ENCODE peak calls at places on chromosomes 1 and 21, in ten cellular contexts. M, W, R, J, H, A, U, G, Y and Z are unnamed samples.

GRCh38 chr21:42653492-42654061 is at the start of gene PDE9A:
- DNase-seq in A (no peak), M (peak; percentile 11), W (no peak), R (no peak), U (peak; percentile 35), H (peak; percentile 88), J (no peak), G (no peak), Y (peak; percentile 33), Z (peak; percentile 21)

GRCh38 chr1:102628008-102628736 is 480.1 kb downstream of the COL11A1 start:
- DNase-seq in A (no peak), M (peak; percentile 40), Y (no peak), W (no peak), G (no peak), U (no peak), H (peak; percentile 20), J (peak; percentile 4), R (no peak), Z (peak; percentile 6)

GRCh38 chr1:65958561-65959350 is 166.1 kb downstream of the PDE4B start:
- DNase-seq in A (no peak), J (peak; percentile 32), M (peak; percentile 65), W (peak; percentile 59), H (peak; percentile 59), Y (no peak), U (peak; percentile 45), G (peak; percentile 19), R (no peak), Z (peak; percentile 6)

GRCh38 chr1:65265296-65266271 is 43.8 kb upstream of the DNAJC6 start:
- DNase-seq in J (peak; percentile 41), W (peak; percentile 81), Y (no peak), H (peak; percentile 74), G (no peak), U (peak; percentile 83), R (no peak), M (peak; percentile 75), A (peak; percentile 56), Z (no peak)

GRCh38 chr1:204874274-204874673 is 3.6 kb downstream of the NFASC start:
- DNase-seq in M (no peak), R (no peak), U (no peak), A (no peak), Y (no peak), G (no peak), H (no peak), W (no peak), J (no peak), Z (no peak)

GRCh38 chr1:233790662-233791371 is 113.7 kb upstream of the SLC35F3 start:
- DNase-seq in H (peak; percentile 81), R (no peak), G (peak; percentile 40), U (peak; percentile 84), J (peak; percentile 87), A (peak; percentile 9), W (peak; percentile 39), M (peak; percentile 56), Y (peak; percentile 17), Z (peak; percentile 88)

GRCh38 chr1:30856260-30856790 is 52.2 kb downstream of the SDC3 start:
- DNase-seq in G (no peak), Y (no peak), U (peak; percentile 34), A (no peak), W (no peak), R (no peak), H (no peak), M (no peak), J (no peak), Z (no peak)

GRCh38 chr1:240312872-240313271 is 221.2 kb downstream of the FMN2 start:
- DNase-seq in W (peak; percentile 94), U (peak; percentile 73), A (peak; percentile 91), H (peak; percentile 34), Y (no peak), G (peak; percentile 61), M (peak; percentile 89), J (peak; percentile 60), R (peak; percentile 59), Z (peak; percentile 55)

GRCh38 chr1:27981146-27981545 is 21.4 kb downstream of the XKR8 start:
- DNase-seq in H (no peak), W (no peak), U (peak; percentile 17), M (no peak), J (no peak), G (no peak), Y (no peak), A (no peak), R (no peak), Z (no peak)

GRCh38 chr21:16571594-16571993 is 841.8 kb downstream of the USP25 start:
- DNase-seq in W (peak; percentile 32), A (no peak), J (no peak), Y (no peak), R (no peak), U (no peak), G (no peak), H (no peak), M (no peak), Z (no peak)

GRCh38 chr1:44553771-44554170 is 120.5 kb downstream of the TMEM53 start:
- DNase-seq in R (peak; percentile 61), H (peak; percentile 35), A (peak; percentile 27), W (peak; percentile 90), G (no peak), M (no peak), Y (no peak), J (peak; percentile 85), U (peak; percentile 64), Z (peak; percentile 39)

GRCh38 chr1:25568834-25569598 is 25.6 kb downstream of the LDLRAP1 start:
- DNase-seq in M (no peak), R (peak; percentile 80), J (peak; percentile 90), H (peak; percentile 87), Y (no peak), W (peak; percentile 96), A (peak; percentile 85), U (peak; percentile 89), G (no peak), Z (peak; percentile 52)

GRCh38 chr1:216598448-216598847 is 124.8 kb downstream of the ESRRG start:
- DNase-seq in A (no peak), G (no peak), M (no peak), Y (no peak), R (no peak), J (no peak), W (no peak), U (no peak), H (no peak), Z (no peak)

GRCh38 chr1:215433237-215433636 is 133.9 kb upstream of the KCTD3 start:
- DNase-seq in Y (no peak), U (no peak), J (no peak), A (no peak), H (no peak), M (no peak), G (no peak), W (no peak), R (no peak), Z (no peak)

GRCh38 chr1:231206856-231207255 is 34.2 kb upstream of the GNPAT start:
- DNase-seq in M (peak; percentile 20), W (peak; percentile 21), R (no peak), J (no peak), Y (no peak), G (no peak), U (no peak), H (no peak), A (no peak), Z (peak; percentile 48)

GRCh38 chr1:200969726-200970521 is 53.6 kb downstream of the KIF21B start:
- DNase-seq in R (no peak), J (no peak), Y (no peak), A (no peak), W (no peak), H (no peak), U (no peak), G (no peak), M (no peak), Z (no peak)

GRCh38 chr1:226444901-226445300 is 37.0 kb upstream of the PARP1 start:
- DNase-seq in R (no peak), Y (peak; percentile 27), W (no peak), U (no peak), H (no peak), A (no peak), J (no peak), M (no peak), G (no peak), Z (no peak)

GRCh38 chr21:33943293-33943692 is 27.7 kb upstream of the ATP5PO start:
- DNase-seq in R (no peak), Y (no peak), A (no peak), W (no peak), G (no peak), H (no peak), J (no peak), M (no peak), U (no peak), Z (no peak)

GRCh38 chr1:109919271-109919670 is 8.6 kb downstream of the CSF1 start:
- DNase-seq in U (no peak), A (no peak), M (no peak), W (no peak), J (no peak), H (no peak), R (no peak), Y (no peak), G (no peak), Z (no peak)

GRCh38 chr1:183432548-183432875 is 14.3 kb upstream of the NMNAT2 start:
- DNase-seq in U (peak; percentile 11), G (no peak), A (peak; percentile 23), M (no peak), W (peak; percentile 41), R (no peak), J (peak; percentile 74), H (peak; percentile 42), Y (no peak), Z (no peak)

GRCh38 chr1:203320546-203321272 is 15.4 kb downstream of the BTG2 start:
- DNase-seq in U (peak; percentile 38), J (no peak), R (no peak), M (no peak), H (peak; percentile 59), G (no peak), A (peak; percentile 12), Y (peak; percentile 49), W (peak; percentile 33), Z (no peak)

GRCh38 chr1:224510880-224511645 is 76.5 kb upstream of the WDR26 start:
- DNase-seq in A (no peak), U (peak; percentile 57), R (peak; percentile 47), J (no peak), W (peak; percentile 16), G (no peak), H (no peak), M (no peak), Y (no peak), Z (no peak)

GRCh38 chr1:224564491-224565084 is 51.5 kb upstream of the CNIH3 start:
- DNase-seq in W (no peak), G (no peak), A (no peak), J (no peak), U (no peak), Y (no peak), M (no peak), R (no peak), H (no peak), Z (no peak)

GRCh38 chr1:235624751-235625192 is 24.8 kb downstream of the GNG4 start:
- DNase-seq in Y (no peak), U (peak; percentile 25), M (no peak), G (no peak), W (no peak), R (no peak), J (no peak), A (no peak), H (no peak), Z (no peak)

GRCh38 chr1:119008483-119009299 is 20.5 kb upstream of the TBX15 start:
- DNase-seq in U (peak; percentile 62), H (peak; percentile 61), J (peak; percentile 60), M (no peak), G (peak; percentile 27), R (peak; percentile 73), W (peak; percentile 75), A (peak; percentile 62), Y (peak; percentile 46), Z (peak; percentile 37)

GRCh38 chr1:205189162-205189561 is 22.3 kb downstream of the DSTYK start:
- DNase-seq in M (no peak), H (no peak), W (no peak), G (no peak), U (no peak), J (no peak), A (no peak), R (no peak), Y (no peak), Z (no peak)

GRCh38 chr1:227447531-227447990 is 115.8 kb upstream of the ZNF678 start:
- DNase-seq in G (no peak), Y (no peak), W (peak; percentile 68), A (peak; percentile 33), U (peak; percentile 88), M (no peak), H (peak; percentile 26), R (no peak), J (peak; percentile 69), Z (no peak)

GRCh38 chr1:54781023-54781723 is 16.9 kb upstream of the PARS2 start:
- DNase-seq in Y (no peak), A (no peak), R (no peak), J (no peak), G (no peak), W (peak; percentile 7), H (no peak), M (no peak), U (peak; percentile 40), Z (no peak)